ENCODE peak calls at places on chromosomes 12 and 14, in six cellular contexts. H, I, A, O, W and L are unnamed samples.

GRCh38 chr12:20028033-20028432 is 340.3 kb upstream of the PDE3A start:
- DNase-seq in H (no peak), A (no peak), I (no peak), O (no peak), W (no peak), L (no peak)

GRCh38 chr12:12964255-12964654 is 12.3 kb upstream of the GPRC5D start:
- DNase-seq in O (no peak), I (no peak), A (no peak), W (no peak), H (no peak), L (no peak)

GRCh38 chr12:52252728-52253328 is 19.8 kb downstream of the KRT7 start:
- DNase-seq in I (no peak), W (no peak), O (no peak), H (no peak), A (no peak), L (no peak)

GRCh38 chr12:989751-990278 is 1.2 kb upstream of the ERC1 start:
- DNase-seq in H (peak; percentile 73), A (no peak), W (peak; percentile 66), O (no peak), I (peak; percentile 13), L (no peak)

GRCh38 chr12:58368001-58368400 is 426.6 kb downstream of the ATP23 start:
- DNase-seq in H (no peak), A (no peak), I (no peak), W (no peak), O (no peak), L (no peak)

GRCh38 chr12:6772331-6772695 is at the start of gene LAG3:
- DNase-seq in W (no peak), O (no peak), I (peak; percentile 38), H (no peak), A (no peak), L (no peak)

GRCh38 chr14:104859900-104860299 is 5.2 kb upstream of the CEP170B start:
- DNase-seq in O (no peak), H (no peak), A (no peak), I (no peak), W (no peak), L (no peak)

GRCh38 chr14:53902307-53902706 is 54.3 kb downstream of the BMP4 start:
- DNase-seq in W (no peak), O (no peak), A (no peak), H (no peak), I (no peak), L (no peak)

GRCh38 chr14:26594148-26594547 is 3.7 kb downstream of the NOVA1 start:
- DNase-seq in I (no peak), O (no peak), A (no peak), H (no peak), W (no peak), L (no peak)

GRCh38 chr12:109961612-109962011 is 34.6 kb downstream of the GIT2 start:
- DNase-seq in A (no peak), H (no peak), W (no peak), I (no peak), O (no peak), L (no peak)

GRCh38 chr14:54593860-54594259 is 26.9 kb downstream of the SAMD4A start:
- DNase-seq in O (no peak), H (no peak), I (no peak), A (no peak), W (no peak), L (no peak)

GRCh38 chr14:102774391-102775153 is 2.7 kb upstream of the TRAF3 start:
- DNase-seq in O (no peak), I (peak; percentile 64), A (peak; percentile 96), W (peak; percentile 79), H (peak; percentile 80), L (no peak)

GRCh38 chr12:23699031-23699430 is 250.4 kb downstream of the SOX5 start:
- DNase-seq in H (no peak), W (no peak), I (no peak), O (no peak), A (no peak), L (no peak)

GRCh38 chr12:62332598-62332997 is 72.4 kb downstream of the USP15 start:
- DNase-seq in H (no peak), I (no peak), W (no peak), A (no peak), O (no peak), L (no peak)

GRCh38 chr12:55927588-55928502 is at the start of gene PYM1:
- DNase-seq in H (peak; percentile 73), I (peak; percentile 91), O (peak; percentile 68), W (peak; percentile 89), A (peak; percentile 76), L (peak; percentile 95)

GRCh38 chr12:70427611-70428010 is 61.5 kb downstream of the KCNMB4 start:
- DNase-seq in A (no peak), O (no peak), W (no peak), I (no peak), H (no peak), L (no peak)

GRCh38 chr12:24996820-24997219 is 47.9 kb upstream of the BCAT1 start:
- DNase-seq in W (no peak), A (no peak), H (no peak), I (no peak), O (no peak), L (no peak)

GRCh38 chr12:110641512-110641911 is 27.6 kb downstream of the TCTN1 start:
- DNase-seq in I (no peak), O (no peak), H (no peak), W (no peak), A (no peak), L (no peak)

GRCh38 chr14:68374682-68375081 is 418.2 kb downstream of the ZFP36L1 start:
- DNase-seq in A (no peak), O (no peak), W (no peak), I (no peak), H (peak; percentile 53), L (no peak)

GRCh38 chr14:60653388-60653690 is 4.1 kb upstream of the SIX1 start:
- DNase-seq in I (no peak), A (no peak), W (no peak), H (peak; percentile 41), O (no peak), L (no peak)

GRCh38 chr14:81936348-81936747 is 402.7 kb upstream of the SEL1L start:
- DNase-seq in W (no peak), A (no peak), O (no peak), H (no peak), I (no peak), L (no peak)

GRCh38 chr12:105109465-105110212 is 2.1 kb downstream of the WASHC4 start:
- DNase-seq in I (no peak), O (no peak), A (peak; percentile 51), W (no peak), H (no peak), L (no peak)

GRCh38 chr12:110848524-110848923 is 1.7 kb downstream of the CCDC63 start:
- DNase-seq in H (no peak), W (no peak), O (no peak), I (no peak), A (no peak), L (no peak)

GRCh38 chr12:18864900-18865561 is 127.1 kb downstream of the CAPZA3 start:
- DNase-seq in H (peak; percentile 0), A (no peak), I (no peak), W (no peak), O (no peak), L (no peak)

GRCh38 chr14:89302396-89302950 is 114.6 kb downstream of the FOXN3 start:
- DNase-seq in O (no peak), A (no peak), I (no peak), H (no peak), W (no peak), L (no peak)

GRCh38 chr12:1189163-1189562 is 198.1 kb downstream of the ERC1 start:
- DNase-seq in H (no peak), A (no peak), O (no peak), W (no peak), I (no peak), L (no peak)

GRCh38 chr14:35258420-35258819 is 33.8 kb upstream of the PSMA6 start:
- DNase-seq in W (no peak), H (no peak), I (no peak), A (no peak), O (no peak), L (no peak)

GRCh38 chr12:112126916-112127315 is 1.6 kb downstream of the TRAFD1 start:
- DNase-seq in A (no peak), O (no peak), H (no peak), I (no peak), W (no peak), L (no peak)

GRCh38 chr12:98227162-98227561 is 288.2 kb upstream of the TMPO start:
- DNase-seq in W (peak; percentile 6), O (no peak), H (peak; percentile 5), I (no peak), A (no peak), L (no peak)

GRCh38 chr12:122980192-122981035 is at the start of gene ARL6IP4:
- DNase-seq in H (peak; percentile 91), I (peak; percentile 70), W (no peak), O (peak; percentile 31), A (no peak), L (no peak)
- TF ChIP-seq CTCF in H (no peak), I (no peak), W (no peak), O (no peak), A (no peak), L (no peak)

GRCh38 chr12:54279632-54280400 is at the start of gene CBX5:
- DNase-seq in A (peak; percentile 98), H (peak; percentile 92), I (peak; percentile 99), O (peak; percentile 98), W (peak; percentile 99), L (peak; percentile 100)
- TF ChIP-seq EP300 in A (no peak), H (no peak), I (no peak), O (peak; percentile 95), W (no peak), L (no peak)

DNA sequence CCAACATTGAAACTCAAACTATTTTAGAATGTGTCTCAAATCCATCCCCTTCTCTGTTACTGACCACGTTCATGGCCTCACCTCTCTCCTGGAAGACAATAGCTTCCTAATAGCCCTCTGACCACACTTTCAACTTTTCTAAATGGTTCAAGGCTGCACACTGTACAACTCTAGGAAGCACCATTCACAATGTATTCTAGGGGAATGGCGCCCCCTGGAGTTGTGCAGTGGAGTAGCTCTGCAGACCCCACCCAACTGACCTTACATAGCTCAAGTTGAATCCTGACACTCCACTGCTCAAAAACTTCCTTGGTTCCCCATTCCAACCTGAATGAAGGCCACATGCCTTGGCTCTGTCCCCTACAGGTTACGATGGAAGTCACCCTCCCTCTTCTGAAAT is 77.6 kb downstream of the GAS2L3 start:
- DNase-seq in O (no peak), H (no peak), W (no peak), I (no peak), A (no peak), L (no peak)
- TF ChIP-seq CTCF in O (no peak), H (peak; percentile 37), W (peak; percentile 35), I (no peak), A (peak; percentile 18), L (no peak)

DNA sequence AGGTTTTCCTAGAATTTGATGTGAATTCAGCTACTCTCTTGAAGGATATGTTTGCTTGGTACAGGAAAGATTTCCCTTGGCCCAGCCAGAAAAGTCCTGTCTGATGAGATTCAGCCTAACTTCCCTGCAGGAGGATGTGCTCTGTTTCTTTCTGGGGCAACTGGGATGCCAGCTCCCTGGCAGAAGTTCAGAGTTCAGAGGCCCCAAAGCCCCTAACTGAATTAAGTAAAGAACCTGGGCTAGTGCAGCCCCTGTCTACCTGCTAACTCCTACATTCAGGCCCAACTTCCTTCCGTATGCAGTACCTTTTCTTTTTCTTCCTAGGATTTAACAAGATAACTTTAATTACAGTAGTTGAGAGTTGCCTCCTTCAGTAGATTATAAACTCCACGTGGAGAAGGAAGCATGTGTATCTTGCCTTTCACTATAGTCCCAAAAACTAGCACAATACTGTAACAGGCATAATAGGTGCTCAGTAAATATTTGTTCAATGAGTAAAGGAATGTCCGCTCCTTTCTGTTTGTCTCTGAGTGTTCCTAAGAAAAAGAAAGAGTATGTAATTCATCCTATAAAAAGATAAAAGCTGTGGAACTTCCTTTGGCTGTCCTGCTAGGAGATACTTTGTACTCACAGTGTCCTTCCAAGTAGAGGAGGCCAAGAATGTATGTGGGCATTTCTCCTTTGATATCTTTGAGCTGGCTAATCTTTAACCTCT is 141.0 kb downstream of the SLC8A3 start:
- DNase-seq in I (no peak), H (no peak), A (no peak), W (peak; percentile 94), O (no peak), L (no peak)
- TF ChIP-seq EP300 in I (no peak), H (no peak), A (no peak), W (peak; percentile 83), O (no peak), L (no peak)